ENCODE peak calls at places on chromosomes 11 and 22, in five cellular contexts. D, J, S, M and I are unnamed samples.

GRCh38 chr11:94750319-94751215 is 17.6 kb upstream of the AMOTL1 start:
- DNase-seq in M (no peak), J (no peak), S (no peak), D (no peak), I (no peak)

GRCh38 chr11:126157326-126158030 is 54.0 kb downstream of the RPUSD4 start:
- DNase-seq in J (no peak), D (no peak), M (no peak), S (no peak), I (peak; percentile 47)

GRCh38 chr11:128482512-128483191 is 104.7 kb downstream of the ETS1 start:
- DNase-seq in J (peak; percentile 30), S (no peak), D (no peak), M (peak; percentile 69), I (no peak)

GRCh38 chr11:100576044-100577021 is 110.8 kb upstream of the ARHGAP42 start:
- DNase-seq in D (peak; percentile 43), M (no peak), S (peak; percentile 39), J (peak; percentile 40), I (peak; percentile 40)

GRCh38 chr11:19116315-19116970 is 525 bp upstream of the ZDHHC13 start:
- DNase-seq in D (no peak), J (peak; percentile 34), S (no peak), M (no peak), I (no peak)

GRCh38 chr11:554824-555499 is 5.6 kb downstream of the LMNTD2 start:
- DNase-seq in M (peak; percentile 57), J (peak; percentile 94), S (peak; percentile 40), D (peak; percentile 87), I (peak; percentile 97)

GRCh38 chr11:127925430-127925829 is 661.9 kb downstream of the ETS1 start:
- DNase-seq in S (peak; percentile 27), J (no peak), D (peak; percentile 12), M (no peak), I (no peak)

GRCh38 chr11:28984216-28984615 is 876.0 kb downstream of the METTL15 start:
- DNase-seq in M (no peak), S (no peak), D (no peak), J (no peak), I (no peak)

GRCh38 chr11:118224512-118225180 is at the start of gene JAML:
- DNase-seq in M (peak; percentile 70), D (no peak), J (peak; percentile 20), S (no peak), I (no peak)

GRCh38 chr11:3665336-3666022 is 5.7 kb downstream of the CHRNA10 start:
- DNase-seq in J (no peak), S (no peak), M (no peak), D (no peak), I (no peak)

GRCh38 chr22:28885939-28886338 is 2.6 kb downstream of the ZNRF3 start:
- DNase-seq in J (no peak), S (no peak), M (no peak), D (no peak), I (no peak)

GRCh38 chr22:40567626-40568328 is 68.7 kb downstream of the MRTFA start:
- DNase-seq in M (no peak), S (no peak), D (no peak), J (no peak), I (no peak)

GRCh38 chr11:85658180-85658579 is 6.7 kb downstream of the CREBZF start:
- DNase-seq in S (no peak), D (no peak), J (no peak), M (no peak), I (no peak)

GRCh38 chr22:42078469-42079318 is 806 bp upstream of the SMDT1 start:
- DNase-seq in M (peak; percentile 18), D (no peak), S (no peak), J (no peak), I (no peak)

GRCh38 chr22:21009638-21010425 is 5.1 kb upstream of the P2RX6 start:
- DNase-seq in J (no peak), D (no peak), S (no peak), M (no peak), I (no peak)

GRCh38 chr11:116731821-116732739 is 40.7 kb downstream of the BUD13 start:
- DNase-seq in S (no peak), J (no peak), M (no peak), D (no peak), I (no peak)

GRCh38 chr22:45493286-45493771 is 9.4 kb upstream of the FBLN1 start:
- DNase-seq in S (no peak), M (no peak), D (no peak), J (no peak), I (no peak)

GRCh38 chr11:34358666-34359547 is 1.1 kb upstream of the ABTB2 start:
- DNase-seq in M (peak; percentile 58), S (peak; percentile 65), D (peak; percentile 61), J (peak; percentile 77), I (peak; percentile 91)